ENCODE peak calls at places on chromosomes 7 and 10, in five cellular contexts. J is stomach, X is SJSA1, K is left ventricle myocardium inferior, V is BE2C. T is an unnamed sample.

GRCh38 chr10:122297583-122297982 is 26.5 kb downstream of the BTBD16 start:
- DNase-seq in J (no peak), K (no peak), V (no peak), X (no peak), T (no peak)

GRCh38 chr10:74924251-74924954 is 98.0 kb downstream of the KAT6B start:
- DNase-seq in X (peak; percentile 87), J (no peak), V (no peak), K (no peak), T (no peak)

GRCh38 chr7:5670173-5670933 is 111.1 kb downstream of the RNF216 start:
- DNase-seq in K (no peak), X (no peak), J (no peak), V (no peak), T (no peak)

GRCh38 chr7:50348469-50349162 is 44.1 kb downstream of the IKZF1 start:
- DNase-seq in X (no peak), K (no peak), V (no peak), J (no peak), T (no peak)

GRCh38 chr10:113520606-113521481 is 32.0 kb upstream of the HABP2 start:
- DNase-seq in X (peak; percentile 52), V (peak; percentile 73), K (peak; percentile 44), J (peak; percentile 77), T (peak; percentile 75)

GRCh38 chr7:8480466-8480865 is 47.1 kb downstream of the NXPH1 start:
- DNase-seq in X (no peak), V (no peak), J (no peak), K (no peak), T (no peak)

GRCh38 chr7:27405780-27406179 is 163.2 kb downstream of the EVX1 start:
- DNase-seq in V (no peak), K (no peak), J (no peak), X (no peak), T (no peak)

GRCh38 chr7:150716368-150716767 is at the start of gene GIMAP1:
- DNase-seq in J (no peak), V (no peak), K (peak; percentile 47), X (no peak), T (no peak)

GRCh38 chr10:86262671-86263165 is 103.9 kb downstream of the GRID1 start:
- DNase-seq in K (no peak), V (peak; percentile 47), X (no peak), J (peak; percentile 13), T (no peak)

GRCh38 chr7:128207609-128208008 is 33.5 kb upstream of the LEP start:
- DNase-seq in J (no peak), V (no peak), K (no peak), X (no peak), T (no peak)

GRCh38 chr7:36280840-36281812 is 108.5 kb upstream of the ANLN start:
- DNase-seq in V (peak; percentile 78), X (peak; percentile 57), J (peak; percentile 69), K (peak; percentile 62), T (peak; percentile 45)

GRCh38 chr7:102436123-102436522 is 2.7 kb downstream of the ORAI2 start:
- DNase-seq in V (no peak), X (no peak), K (no peak), J (no peak), T (no peak)

GRCh38 chr10:127303105-127303504 is 106.7 kb upstream of the INSYN2A start:
- DNase-seq in J (no peak), V (no peak), K (no peak), X (no peak), T (no peak)

GRCh38 chr10:128990986-128991385 is 476.1 kb upstream of the MGMT start:
- DNase-seq in J (no peak), X (no peak), K (no peak), V (no peak), T (no peak)

GRCh38 chr10:63749915-63750314 is 228.7 kb downstream of the REEP3 start:
- DNase-seq in V (no peak), K (no peak), X (no peak), J (no peak), T (no peak)

GRCh38 chr10:123854003-123854402 is 37.6 kb downstream of the CPXM2 start:
- DNase-seq in K (no peak), X (no peak), V (no peak), J (no peak), T (no peak)

GRCh38 chr10:118259288-118259906 is 82.7 kb downstream of the FAM204A start:
- DNase-seq in J (peak; percentile 31), K (no peak), X (peak; percentile 6), V (peak; percentile 71), T (peak; percentile 10)

GRCh38 chr10:100827819-100828743 is 82.7 kb downstream of the PAX2 start:
- DNase-seq in X (peak; percentile 42), V (peak; percentile 67), J (peak; percentile 55), K (peak; percentile 26), T (peak; percentile 15)

GRCh38 chr7:40133561-40134427 is 628 bp downstream of the MPLKIP start:
- DNase-seq in K (no peak), J (no peak), X (peak; percentile 29), V (no peak), T (no peak)

GRCh38 chr10:48551796-48552591 is 52.9 kb downstream of the ARHGAP22 start:
- DNase-seq in K (peak; percentile 38), V (peak; percentile 67), X (peak; percentile 24), J (no peak), T (no peak)

GRCh38 chr10:96072673-96073072 is 29.3 kb downstream of the CCNJ start:
- DNase-seq in J (no peak), K (no peak), X (no peak), V (no peak), T (no peak)

GRCh38 chr10:122648599-122649428 is 50.8 kb downstream of the C10orf120 start:
- DNase-seq in V (peak; percentile 39), K (peak; percentile 57), X (peak; percentile 19), J (peak; percentile 44), T (peak; percentile 54)

GRCh38 chr7:152522551-152522950 is 86.7 kb upstream of the KMT2C start:
- DNase-seq in J (no peak), X (no peak), K (peak; percentile 18), V (peak; percentile 42), T (no peak)

DNA sequence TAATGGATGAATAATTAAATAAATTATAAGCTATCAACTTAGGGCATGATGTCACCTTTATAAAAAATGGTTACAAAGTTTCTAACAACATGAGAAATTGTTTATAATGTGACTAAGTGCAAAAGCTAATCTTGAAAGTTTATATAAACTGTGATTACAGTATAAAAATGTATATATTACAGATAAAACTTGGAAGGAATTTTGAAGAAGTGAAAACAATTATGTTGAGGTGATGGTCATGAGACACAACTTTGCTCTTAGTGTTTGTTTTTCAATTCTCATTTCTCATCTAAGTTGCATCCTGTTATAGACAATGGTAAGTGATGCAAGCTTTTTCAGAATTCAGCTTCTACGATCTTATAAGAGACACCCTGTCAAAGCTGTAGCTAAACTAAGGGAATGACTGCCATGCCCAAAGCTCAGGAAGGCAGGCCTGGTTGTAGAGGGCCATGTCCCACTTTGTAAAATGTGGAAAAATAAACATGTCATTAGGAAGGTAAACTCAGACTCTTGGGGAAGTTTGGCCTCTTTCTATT is 23.9 kb downstream of the MACC1 start:
- DNase-seq in V (no peak), J (no peak), X (peak; percentile 26), K (no peak), T (no peak)
- H3K36me3 ChIP-seq in V (no peaks in the 10 kb centered on the region), J (no peaks in the 10 kb centered on the region), X (no peaks in the 10 kb centered on the region), K (no peaks in the 10 kb centered on the region), T (no peaks in the 10 kb centered on the region)

GRCh38 chr7:157359581-157359980 is 22.8 kb downstream of the DNAJB6 start:
- DNase-seq in K (no peak), V (no peak), J (no peak), X (no peak), T (no peak)

GRCh38 chr7:157362729-157363128 is 25.9 kb downstream of the DNAJB6 start:
- DNase-seq in K (no peak), J (no peak), X (no peak), V (no peak), T (no peak)

GRCh38 chr7:157358753-157359096 is 21.9 kb downstream of the DNAJB6 start:
- DNase-seq in K (no peak), J (no peak), V (no peak), X (no peak), T (no peak)

GRCh38 chr7:157360483-157361025 is 23.8 kb downstream of the DNAJB6 start:
- DNase-seq in V (no peak), X (no peak), K (no peak), J (no peak), T (no peak)

GRCh38 chr7:157361537-157361936 is 24.7 kb downstream of the DNAJB6 start:
- DNase-seq in X (no peak), J (no peak), K (no peak), V (no peak), T (no peak)
- H3K4me1 ChIP-seq in X (no peaks in the 10 kb centered on the region), J (peaks cover 11% of the 10 kb centered on the region), K (peaks cover 87% of the 10 kb centered on the region), V (no peaks in the 10 kb centered on the region), T (no peaks in the 10 kb centered on the region)

DNA sequence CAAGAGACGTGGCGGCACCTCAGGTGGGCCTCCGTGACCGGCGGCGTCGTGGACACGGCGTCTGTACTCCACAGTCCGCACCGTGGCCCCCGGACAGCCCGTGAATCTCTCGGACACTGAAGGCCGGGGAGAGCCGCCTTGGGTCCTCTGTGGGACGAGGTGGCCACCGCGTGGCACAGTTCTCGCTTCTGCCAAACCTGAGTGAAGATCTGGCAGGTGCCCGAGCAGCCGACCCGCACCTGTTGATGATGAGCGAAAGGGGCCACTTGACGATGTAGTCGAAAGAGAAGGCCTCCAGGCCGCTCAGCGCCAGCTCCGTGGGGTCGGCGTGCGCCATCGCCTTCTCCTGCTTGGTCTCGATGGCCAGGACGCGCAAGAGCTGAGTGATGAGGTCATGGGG is 8.5 kb upstream of the ADAM8 start:
- DNase-seq in V (no peak), X (no peak), K (no peak), J (no peak), T (no peak)
- H3K36me3 ChIP-seq in V (peaks cover 20% of the 10 kb centered on the region), X (peaks cover 82% of the 10 kb centered on the region), K (peaks cover 97% of the 10 kb centered on the region), J (peaks cover 100% of the 10 kb centered on the region), T (peaks cover 17% of the 10 kb centered on the region)

DNA sequence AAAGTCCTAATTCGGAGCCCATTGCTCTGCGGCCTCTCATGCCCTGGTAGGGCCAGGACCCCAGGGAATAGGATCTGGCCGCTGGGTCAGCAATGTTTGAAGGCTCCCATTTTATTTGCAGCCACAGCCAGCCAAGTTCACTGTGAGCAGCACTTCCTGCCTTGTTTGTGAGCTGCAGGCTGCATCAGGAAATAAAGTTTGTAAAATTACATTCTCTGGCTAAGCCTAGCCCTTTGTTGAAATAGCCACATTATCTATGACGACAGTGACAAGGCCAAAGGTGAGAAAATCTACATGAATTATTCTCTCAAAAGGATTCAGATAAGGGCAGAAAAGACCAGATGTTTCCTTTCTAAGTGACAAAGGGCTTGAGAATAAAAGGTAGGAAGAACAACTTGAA is 23.7 kb upstream of the ITGB1 start:
- DNase-seq in J (peak; percentile 50), X (no peak), K (peak; percentile 39), V (no peak), T (no peak)
- H3K4me1 ChIP-seq in J (peaks cover 21% of the 10 kb centered on the region), X (peaks cover 57% of the 10 kb centered on the region), K (peaks cover 43% of the 10 kb centered on the region), V (peaks cover 19% of the 10 kb centered on the region), T (no peaks in the 10 kb centered on the region)

GRCh38 chr7:157483971-157484410 is 147.2 kb downstream of the DNAJB6 start:
- DNase-seq in J (no peak), X (no peak), V (no peak), K (no peak), T (no peak)
- H3K36me3 ChIP-seq in J (no peaks in the 10 kb centered on the region), X (no peaks in the 10 kb centered on the region), V (no peaks in the 10 kb centered on the region), K (no peaks in the 10 kb centered on the region), T (no peaks in the 10 kb centered on the region)